ENCODE peak calls at places on chromosomes 13 and 19, in five cellular contexts. One of them, this sample, is unnamed.
A peak's percentile ranks its signal among the peaks of the same experiment; 100 is the strongest.

GRCh38 chr13:22178878-22179277 is 508.0 kb downstream of the FGF9 start:
- DNase-seq in IMR-90: no peak
- DNase-seq in stimulated activated CD4-positive, alpha-beta T cell treated with anti-CD3 and anti-CD28 coated beads, Interleukin-2, amount 100 ng/mL, for 24 hours: no peak
- DNase-seq in left ventricle myocardium inferior: no peak
- DNase-seq in amygdala: no peak
- DNase-seq in this sample: no peak

GRCh38 chr13:23959231-23959862 is 62.0 kb upstream of the C1QTNF9B start:
- DNase-seq in IMR-90: peak; percentile 43
- DNase-seq in stimulated activated CD4-positive, alpha-beta T cell treated with anti-CD3 and anti-CD28 coated beads, Interleukin-2, amount 100 ng/mL, for 24 hours: no peak
- DNase-seq in left ventricle myocardium inferior: no peak
- DNase-seq in amygdala: no peak
- DNase-seq in this sample: no peak

GRCh38 chr19:49954933-49955332 is 6.0 kb downstream of the SIGLEC11 start:
- DNase-seq in IMR-90: peak; percentile 16
- DNase-seq in stimulated activated CD4-positive, alpha-beta T cell treated with anti-CD3 and anti-CD28 coated beads, Interleukin-2, amount 100 ng/mL, for 24 hours: no peak
- DNase-seq in left ventricle myocardium inferior: no peak
- DNase-seq in amygdala: no peak
- DNase-seq in this sample: no peak

GRCh38 chr19:16566161-16566560 is 6.1 kb downstream of the SLC35E1 start:
- DNase-seq in IMR-90: no peak
- DNase-seq in stimulated activated CD4-positive, alpha-beta T cell treated with anti-CD3 and anti-CD28 coated beads, Interleukin-2, amount 100 ng/mL, for 24 hours: peak; percentile 66
- DNase-seq in left ventricle myocardium inferior: no peak
- DNase-seq in amygdala: no peak
- DNase-seq in this sample: no peak

GRCh38 chr19:3968556-3969434 is 2.1 kb downstream of the DAPK3 start:
- DNase-seq in IMR-90: peak; percentile 100
- DNase-seq in stimulated activated CD4-positive, alpha-beta T cell treated with anti-CD3 and anti-CD28 coated beads, Interleukin-2, amount 100 ng/mL, for 24 hours: no peak
- DNase-seq in left ventricle myocardium inferior: peak; percentile 91
- DNase-seq in amygdala: peak; percentile 29
- DNase-seq in this sample: no peak

GRCh38 chr19:1672769-1673644 is 20.6 kb upstream of the TCF3 start:
- DNase-seq in IMR-90: no peak
- DNase-seq in stimulated activated CD4-positive, alpha-beta T cell treated with anti-CD3 and anti-CD28 coated beads, Interleukin-2, amount 100 ng/mL, for 24 hours: no peak
- DNase-seq in left ventricle myocardium inferior: no peak
- DNase-seq in amygdala: no peak
- DNase-seq in this sample: no peak

GRCh38 chr19:35556025-35556590 is 7.3 kb downstream of the ATP4A start:
- DNase-seq in IMR-90: no peak
- DNase-seq in stimulated activated CD4-positive, alpha-beta T cell treated with anti-CD3 and anti-CD28 coated beads, Interleukin-2, amount 100 ng/mL, for 24 hours: no peak
- DNase-seq in left ventricle myocardium inferior: no peak
- DNase-seq in amygdala: no peak
- DNase-seq in this sample: no peak

GRCh38 chr19:18793144-18794028 is 2.3 kb upstream of the COMP start:
- DNase-seq in IMR-90: no peak
- DNase-seq in stimulated activated CD4-positive, alpha-beta T cell treated with anti-CD3 and anti-CD28 coated beads, Interleukin-2, amount 100 ng/mL, for 24 hours: no peak
- DNase-seq in left ventricle myocardium inferior: no peak
- DNase-seq in amygdala: no peak
- DNase-seq in this sample: no peak

This sample was measured in NCI-H526.